ENCODE peak calls at places on chromosomes 6 and 20, in six cellular contexts. C is CD4-positive, alpha-beta T cell; R is CD8-positive, alpha-beta T cell; K is mucosa of descending colon; S is GM13976; P is uterus. I is an unnamed sample.
A peak's percentile ranks its signal among the peaks of the same experiment; 100 is the strongest.

GRCh38 chr20:15742076-15742475 is 831.2 kb downstream of the KIF16B start:
- DNase-seq in C (no peak), S (no peak), R (no peak), K (no peak), P (no peak), I (no peak)

GRCh38 chr6:75376347-75377024 is 91.9 kb upstream of the TMEM30A start:
- DNase-seq in P (no peak), C (no peak), R (no peak), K (no peak), S (no peak), I (no peak)

GRCh38 chr6:4178737-4179333 is 43.5 kb upstream of the ECI2 start:
- DNase-seq in C (no peak), R (no peak), K (no peak), S (no peak), P (no peak), I (no peak)

GRCh38 chr6:45378324-45378926 is 691 bp upstream of the SUPT3H start:
- DNase-seq in R (no peak), K (peak; percentile 55), C (no peak), P (no peak), S (peak; percentile 25), I (no peak)

GRCh38 chr6:157021267-157022021 is 244.3 kb downstream of the ARID1B start:
- DNase-seq in P (peak; percentile 92), S (peak; percentile 90), K (peak; percentile 93), C (peak; percentile 78), R (peak; percentile 84), I (peak; percentile 79)

GRCh38 chr20:19283503-19283902 is 71.1 kb downstream of the SLC24A3 start:
- DNase-seq in S (no peak), C (no peak), P (no peak), K (no peak), R (no peak), I (no peak)

GRCh38 chr6:7176208-7176607 is 68.4 kb downstream of the RREB1 start:
- DNase-seq in C (no peak), S (no peak), R (no peak), K (no peak), P (no peak), I (no peak)

GRCh38 chr20:50575869-50576720 is 65.9 kb downstream of the PTPN1 start:
- DNase-seq in K (peak; percentile 88), C (peak; percentile 57), S (no peak), R (peak; percentile 53), P (peak; percentile 69), I (no peak)

GRCh38 chr20:32240220-32240619 is 32.5 kb downstream of the POFUT1 start:
- DNase-seq in C (no peak), P (no peak), R (no peak), S (no peak), K (no peak), I (no peak)

GRCh38 chr6:98092326-98092725 is 742.0 kb upstream of the POU3F2 start:
- DNase-seq in R (no peak), C (no peak), S (no peak), K (no peak), P (no peak), I (no peak)

GRCh38 chr20:50220894-50221266 is 30.2 kb downstream of the CEBPB start:
- DNase-seq in K (no peak), P (no peak), C (no peak), S (no peak), R (no peak), I (no peak)

GRCh38 chr20:2729791-2730190 is 37.2 kb downstream of the EBF4 start:
- DNase-seq in S (no peak), P (no peak), R (no peak), K (no peak), C (no peak), I (no peak)

GRCh38 chr6:146027586-146028249 is 1.1 kb upstream of the GRM1 start:
- DNase-seq in R (no peak), K (no peak), S (peak; percentile 10), C (no peak), P (no peak), I (no peak)

GRCh38 chr6:48472535-48472934 is 361.5 kb upstream of the PTCHD4 start:
- DNase-seq in C (no peak), K (no peak), P (no peak), S (no peak), R (no peak), I (no peak)

GRCh38 chr6:48474136-48474535 is 363.1 kb upstream of the PTCHD4 start:
- DNase-seq in K (no peak), R (no peak), C (no peak), S (no peak), P (no peak), I (no peak)

GRCh38 chr6:48472121-48472520 is 361.1 kb upstream of the PTCHD4 start:
- DNase-seq in P (no peak), R (no peak), S (no peak), K (no peak), C (no peak), I (no peak)

GRCh38 chr6:48474764-48475674 is 364.0 kb upstream of the PTCHD4 start:
- DNase-seq in R (no peak), K (no peak), P (no peak), S (no peak), C (no peak), I (no peak)

GRCh38 chr6:48476257-48476656 is 365.3 kb upstream of the PTCHD4 start:
- DNase-seq in R (no peak), C (no peak), S (no peak), K (peak; percentile 20), P (no peak), I (no peak)
- TF ChIP-seq CTCF in R (no peak), C (no peak), S (no peak), K (no peak), P (no peak), I (no peak)

DNA sequence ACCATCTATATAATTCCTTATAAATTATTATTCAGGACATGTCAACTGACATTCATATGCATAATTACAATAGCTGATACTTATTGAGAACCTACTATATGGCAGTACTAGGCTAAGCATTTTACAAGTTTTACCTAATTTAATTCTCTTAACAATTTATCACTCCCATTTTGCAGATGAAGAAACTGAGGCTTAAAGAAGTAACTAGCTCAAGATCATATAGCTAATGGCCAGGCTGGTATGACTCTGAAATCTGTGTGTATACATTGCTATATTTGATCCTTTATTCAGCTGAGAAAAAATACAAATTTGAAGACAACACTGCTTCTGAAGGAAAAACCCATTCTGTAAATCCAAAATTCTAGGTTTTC is 85.0 kb downstream of the CRYBG1 start:
- DNase-seq in C (no peak), R (no peak), S (no peak), K (no peak), P (no peak), I (no peak)
- TF ChIP-seq CTCF in C (no peak), R (no peak), S (no peak), K (no peak), P (no peak), I (no peak)

DNA sequence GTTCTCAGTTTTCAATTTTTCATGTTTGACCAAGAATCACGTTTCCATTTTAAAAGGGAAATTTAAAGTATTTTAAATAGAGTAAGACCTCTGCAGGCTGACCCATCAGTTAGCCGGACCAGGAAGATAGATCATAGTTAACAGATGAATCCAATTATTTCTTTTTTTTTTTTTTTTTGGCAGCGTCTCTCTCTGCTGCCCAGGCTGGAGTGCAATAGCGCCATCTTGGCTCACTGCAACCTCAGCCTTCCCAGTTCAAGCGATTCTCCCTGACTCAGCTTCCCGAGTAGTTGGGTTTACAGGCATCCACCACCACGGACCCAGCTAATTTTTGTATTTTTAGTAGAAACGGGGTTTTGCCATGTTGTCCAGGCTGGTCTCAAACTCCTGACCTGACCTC is 256.7 kb upstream of the CNR1 start:
- DNase-seq in K (no peak), C (no peak), S (no peak), P (no peak), R (no peak), I (no peak)
- TF ChIP-seq CTCF in K (no peak), C (no peak), S (no peak), P (no peak), R (no peak), I (no peak)

DNA sequence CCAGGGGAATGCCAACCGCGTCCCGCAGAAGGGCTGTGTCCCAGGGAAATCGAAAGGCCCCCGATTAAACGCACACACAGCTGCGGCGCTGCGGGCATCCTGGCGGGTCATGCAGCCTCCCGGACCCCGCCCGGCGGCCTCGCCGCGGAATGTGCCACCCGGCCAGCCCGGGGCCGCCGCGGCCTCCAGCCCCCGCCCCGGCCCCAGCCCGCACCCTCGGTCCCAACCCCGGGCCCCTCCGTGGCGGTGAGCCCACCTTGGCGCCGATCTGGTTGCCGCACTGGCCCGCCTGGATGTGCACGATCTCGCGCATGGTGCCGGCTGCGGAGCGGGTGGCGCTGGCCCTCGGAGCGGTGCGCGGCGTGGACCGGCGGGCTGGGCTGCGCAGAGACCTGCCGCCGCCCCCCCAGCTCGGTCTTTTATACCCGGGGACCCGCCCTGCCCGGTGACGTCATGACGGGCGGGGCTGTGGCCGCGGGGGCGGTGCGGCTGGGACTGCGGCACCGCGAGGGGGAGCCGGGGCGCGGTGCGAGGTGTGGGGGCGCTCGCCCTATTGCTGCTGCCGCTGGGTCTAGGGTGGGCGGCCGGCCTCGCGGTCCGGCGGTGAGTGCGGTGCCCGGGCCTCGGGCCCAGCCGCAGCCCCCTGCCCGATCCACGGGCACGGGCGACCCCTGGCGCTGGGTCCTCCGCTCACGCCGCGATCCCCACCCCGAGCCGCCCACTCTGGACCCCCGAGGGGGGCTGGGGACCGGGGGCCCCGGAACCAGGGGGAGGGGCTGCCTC is at the start of gene TUBB2A:
- DNase-seq in P (peak; percentile 81), K (peak; percentile 87), S (peak; percentile 97), R (peak; percentile 88), C (peak; percentile 82), I (peak; percentile 70)
- TF ChIP-seq CTCF in P (no peak), K (peak; percentile 60), S (peak; percentile 38), R (peak; percentile 65), C (peak; percentile 42), I (no peak)

GRCh38 chr20:43389839-43390626 is 67.7 kb upstream of the SRSF6 start:
- DNase-seq in R (no peak), C (no peak), K (no peak), P (no peak), S (peak; percentile 23), I (no peak)
- TF ChIP-seq CTCF in R (no peak), C (no peak), K (no peak), P (no peak), S (peak; percentile 28), I (no peak)